ENCODE peak calls at places on chromosome 10, in four cellular contexts. Q is IMR-90, Y is H9, U is H1. C is an unnamed sample.

GRCh38 chr10:49463605-49464004 is 67.7 kb upstream of the DRGX start:
- DNase-seq in Y (no peak), U (no peak), Q (no peak), C (no peak)

GRCh38 chr10:112552593-112553110 is 105.6 kb downstream of the VTI1A start:
- DNase-seq in Q (no peak), Y (no peak), U (no peak), C (no peak)

GRCh38 chr10:12455774-12456173 is 106.4 kb downstream of the CAMK1D start:
- DNase-seq in U (no peak), Q (no peak), Y (no peak), C (no peak)

GRCh38 chr10:133158756-133159610 is 1.0 kb upstream of the KNDC1 start:
- DNase-seq in U (no peak), Q (no peak), Y (peak), C (peak)

GRCh38 chr10:4338768-4339167 is 487.2 kb upstream of the AKR1E2 start:
- DNase-seq in Y (no peak), U (no peak), Q (no peak), C (no peak)

GRCh38 chr10:20598590-20598989 is 298.5 kb downstream of the NEBL start:
- DNase-seq in Q (peak), U (peak), Y (peak), C (peak)

GRCh38 chr10:11017575-11018425 is at the start of gene CELF2:
- DNase-seq in U (peak), Q (no peak), Y (peak), C (peak)

GRCh38 chr10:37479469-37479868 is 354.1 kb downstream of the ANKRD30A start:
- DNase-seq in U (no peak), Q (no peak), Y (no peak), C (no peak)

GRCh38 chr10:112593023-112593422 is 146.0 kb downstream of the VTI1A start:
- DNase-seq in Y (no peak), U (no peak), Q (no peak), C (no peak)

GRCh38 chr10:80165173-80165572 is 32.6 kb downstream of the PLAC9 start:
- DNase-seq in U (no peak), Y (no peak), Q (peak), C (no peak)

GRCh38 chr10:70932415-70933196 is 44.2 kb upstream of the PCBD1 start:
- DNase-seq in Q (no peak), Y (no peak), U (no peak), C (no peak)

GRCh38 chr10:85557077-85557476 is 809.5 kb downstream of the GRID1 start:
- DNase-seq in Y (no peak), Q (no peak), U (no peak), C (no peak)

GRCh38 chr10:8951440-8952089 is 897.1 kb downstream of the GATA3 start:
- DNase-seq in Q (no peak), Y (no peak), U (no peak), C (no peak)

GRCh38 chr10:18368681-18369080 is 228.5 kb downstream of the CACNB2 start:
- DNase-seq in U (no peak), Y (no peak), Q (peak), C (no peak)

GRCh38 chr10:115981056-115981455 is 291.9 kb downstream of the GFRA1 start:
- DNase-seq in Q (no peak), Y (no peak), U (no peak), C (no peak)

GRCh38 chr10:32149257-32149955 is 93.2 kb upstream of the KIF5B start:
- DNase-seq in U (no peak), Q (peak), Y (no peak), C (peak)

GRCh38 chr10:89535185-89536012 is at the start of gene SLC16A12:
- DNase-seq in Q (no peak), Y (peak), U (peak), C (peak)

GRCh38 chr10:132519382-132520146 is 18.0 kb upstream of the INPP5A start:
- DNase-seq in Y (no peak), U (no peak), Q (no peak), C (peak)

GRCh38 chr10:11164806-11165590 is 147.3 kb downstream of the CELF2 start:
- DNase-seq in Y (peak), Q (peak), U (no peak), C (peak)

GRCh38 chr10:20466731-20467130 is 430.4 kb downstream of the NEBL start:
- DNase-seq in U (no peak), Q (peak), Y (no peak), C (peak)

GRCh38 chr10:10589540-10589939 is 428.1 kb upstream of the CELF2 start:
- DNase-seq in U (no peak), Q (peak), Y (no peak), C (peak)

GRCh38 chr10:35216303-35216905 is 89.8 kb downstream of the CREM start:
- DNase-seq in U (no peak), Q (peak), Y (no peak), C (no peak)

GRCh38 chr10:14476641-14477407 is 146.1 kb upstream of the FRMD4A start:
- DNase-seq in Y (no peak), U (no peak), Q (peak), C (peak)

GRCh38 chr10:12391191-12391590 is 41.8 kb downstream of the CAMK1D start:
- DNase-seq in U (no peak), Y (no peak), Q (no peak), C (no peak)

GRCh38 chr10:59905735-59906416 is 480 bp downstream of the CCDC6 start:
- DNase-seq in U (no peak), Q (no peak), Y (no peak), C (no peak)

GRCh38 chr10:68212721-68213352 is 19.1 kb downstream of the ATOH7 start:
- DNase-seq in Q (peak), U (no peak), Y (no peak), C (peak)

GRCh38 chr10:68231106-68231901 is 609 bp downstream of the ATOH7 start:
- DNase-seq in Y (peak), Q (peak), U (peak), C (peak)

DNA sequence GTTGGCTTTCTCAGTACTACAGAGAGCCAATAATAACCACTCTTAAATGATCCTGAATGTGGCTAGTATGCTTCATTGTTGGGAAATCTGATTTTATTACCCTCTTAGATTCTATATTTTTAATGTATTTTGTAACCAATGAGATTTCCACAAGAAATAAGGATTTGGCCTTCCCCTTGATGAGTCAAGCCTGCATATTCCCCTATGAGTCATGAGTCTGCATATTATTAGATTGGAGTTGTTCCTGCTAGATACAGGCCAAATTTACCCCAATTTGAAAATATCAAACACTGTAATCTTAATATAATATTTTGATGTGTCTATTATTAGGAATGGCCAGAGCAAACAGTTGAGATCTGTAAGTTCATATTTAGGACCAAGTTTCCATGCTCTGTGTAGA is 793.3 kb downstream of the NRG3 start:
- DNase-seq in U (no peak), Y (no peak), Q (no peak), C (no peak)
- H3K27ac ChIP-seq in U (no peak), Y (no peak), Q (no peak), C (no peak)

GRCh38 chr10:87105725-87106124 is 10.7 kb downstream of the SHLD2 start:
- DNase-seq in Y (no peak), U (no peak), Q (no peak), C (no peak)
- H4K5ac ChIP-seq in Y (no peak), U (no peak), Q (no peak), C (no peak)

DNA sequence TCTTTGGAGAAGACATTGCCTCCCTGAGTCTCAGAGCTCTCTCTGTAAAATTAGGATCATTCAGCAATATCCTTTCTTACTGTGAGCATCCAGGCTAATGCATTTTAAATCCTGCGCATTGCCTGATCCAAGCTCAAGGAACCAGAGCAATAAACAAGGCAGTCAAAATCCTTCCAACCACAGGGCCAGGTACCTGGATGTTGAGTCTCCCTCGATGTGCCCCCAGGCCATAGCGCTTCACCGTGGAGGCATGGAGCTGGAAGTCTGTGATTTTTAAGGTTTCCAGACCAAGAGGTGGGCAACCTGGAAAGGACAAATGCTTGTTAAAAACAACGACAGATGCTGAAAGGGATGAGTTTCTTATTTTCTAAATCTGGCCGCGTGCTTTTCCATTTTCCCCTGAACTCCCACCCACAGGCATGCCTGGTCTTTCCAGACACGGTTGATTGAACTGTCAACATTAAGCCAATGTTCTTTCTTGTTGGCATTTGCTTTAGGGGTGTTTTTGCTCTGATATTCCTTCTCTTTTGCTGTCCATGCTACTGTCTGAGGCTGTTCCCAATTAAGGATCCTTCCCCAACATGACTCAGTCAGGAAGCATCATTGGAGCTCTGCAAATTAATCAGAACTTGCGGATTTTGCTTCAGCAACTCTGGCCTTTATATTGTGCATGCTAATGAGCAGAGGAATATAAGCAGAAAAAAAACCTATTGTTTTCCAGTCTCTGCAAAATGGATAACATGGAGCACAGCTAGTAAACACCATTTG is 29.0 kb downstream of the CPXM2 start:
- DNase-seq in U (no peak), Y (no peak), Q (no peak), C (no peak)
- H3K27ac ChIP-seq in U (no peak), Y (no peak), Q (no peak), C (no peak)

DNA sequence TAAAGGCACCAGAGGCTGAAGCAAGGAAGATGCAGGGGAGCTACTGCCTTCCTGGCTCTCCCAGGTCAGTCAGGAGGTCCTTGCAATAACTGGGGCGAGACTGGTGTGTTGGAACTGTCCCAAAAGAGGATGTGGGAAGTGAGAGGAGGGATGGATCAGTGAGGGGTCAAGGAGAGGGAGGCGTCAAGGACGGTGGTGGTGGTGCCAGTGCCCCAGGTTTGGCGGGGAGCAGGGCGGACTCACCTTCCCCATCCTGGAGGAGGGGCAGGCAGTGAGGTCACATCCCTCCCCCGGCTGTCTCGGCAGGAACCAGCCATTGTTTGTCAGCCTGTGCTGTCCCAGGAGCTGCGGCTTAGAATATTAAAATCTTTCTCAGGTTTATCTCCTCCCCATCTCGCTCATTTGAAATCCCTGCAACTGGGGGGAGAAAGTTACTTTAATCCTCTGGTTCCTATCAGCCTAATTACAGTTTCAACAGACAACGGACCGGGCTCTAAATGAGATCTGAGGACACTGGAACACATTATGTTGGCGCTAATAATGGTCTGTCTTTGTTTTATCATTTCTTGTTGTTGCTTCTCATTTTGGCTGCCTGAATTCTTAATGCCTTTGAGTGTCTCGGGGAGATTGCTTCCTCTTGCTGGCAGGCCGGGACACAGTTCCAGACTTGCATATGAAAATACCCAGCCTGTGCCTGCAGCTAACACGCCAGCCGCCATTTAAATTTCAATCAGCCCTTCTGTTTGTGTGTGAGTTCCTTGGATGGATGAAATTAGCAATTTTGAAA is 387.5 kb downstream of the RPS24 start:
- DNase-seq in Q (no peak), Y (peak), U (no peak), C (peak)
- H4K5ac ChIP-seq in Q (no peak), Y (no peak), U (no peak), C (no peak)

GRCh38 chr10:62792261-62792660 is 12.3 kb upstream of the ADO start:
- DNase-seq in Y (no peak), U (no peak), Q (no peak), C (no peak)

GRCh38 chr10:62790571-62790970 is 13.9 kb upstream of the ADO start:
- DNase-seq in Q (no peak), Y (no peak), U (no peak), C (no peak)

GRCh38 chr10:62794306-62794705 is 10.2 kb upstream of the ADO start:
- DNase-seq in Q (no peak), U (no peak), Y (no peak), C (no peak)

GRCh38 chr10:62790019-62790555 is 14.4 kb upstream of the ADO start:
- DNase-seq in U (no peak), Y (no peak), Q (no peak), C (no peak)

DNA sequence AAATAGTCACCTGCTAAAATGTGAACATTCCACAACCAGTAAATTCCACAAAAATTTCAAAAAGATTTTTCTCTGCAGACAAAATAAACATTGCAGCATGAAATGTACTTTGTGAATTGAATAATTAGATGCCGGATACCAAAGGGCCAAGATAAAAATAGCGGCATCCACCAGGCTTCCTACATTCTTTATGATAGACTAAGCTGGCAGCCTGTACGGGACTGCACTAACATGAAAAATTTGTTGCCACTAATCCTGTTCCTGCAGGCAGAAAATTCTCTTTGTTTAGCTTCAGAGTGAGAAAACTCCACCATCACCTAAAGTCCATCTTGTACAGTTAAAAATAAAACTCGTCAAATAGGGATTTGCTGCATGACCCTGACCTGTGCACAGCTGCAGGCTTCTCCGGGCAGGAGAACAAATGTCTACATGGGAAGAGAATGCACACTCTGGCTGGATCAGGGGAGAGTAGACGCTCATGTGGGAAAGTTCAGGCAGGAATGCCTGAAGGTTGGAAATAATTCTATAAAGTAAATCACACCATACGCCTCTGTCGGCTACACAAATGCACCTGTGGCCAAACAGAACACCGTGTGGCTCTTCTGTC is 15.6 kb upstream of the ADO start:
- DNase-seq in Q (peak), U (no peak), Y (no peak), C (no peak)
- H3K27ac ChIP-seq in Q (no peak), U (no peak), Y (no peak), C (no peak)

GRCh38 chr10:7168414-7168813 is 242.4 kb downstream of the SFMBT2 start:
- DNase-seq in U (no peak), Q (no peak), Y (no peak), C (no peak)

GRCh38 chr10:7170626-7171322 is 240.1 kb downstream of the SFMBT2 start:
- DNase-seq in Y (no peak), Q (no peak), U (no peak), C (no peak)

GRCh38 chr10:7171825-7172224 is 239.0 kb downstream of the SFMBT2 start:
- DNase-seq in Y (no peak), Q (no peak), U (no peak), C (no peak)
- H4K5ac ChIP-seq in Y (no peak), Q (no peak), U (no peak), C (no peak)

GRCh38 chr10:110457851-110458582 is 39.7 kb upstream of the DUSP5 start:
- DNase-seq in U (no peak), Y (no peak), Q (no peak), C (no peak)
- H3K27ac ChIP-seq in U (no peak), Y (no peak), Q (no peak), C (no peak)

GRCh38 chr10:104483582-104483981 is 129.9 kb downstream of the CFAP58 start:
- DNase-seq in U (no peak), Y (no peak), Q (no peak), C (no peak)
- H4K5ac ChIP-seq in U (no peak), Y (no peak), Q (no peak), C (no peak)

GRCh38 chr10:34121974-34122282 is 693.2 kb downstream of the PARD3 start:
- DNase-seq in Q (peak), Y (no peak), U (no peak), C (no peak)

GRCh38 chr10:34127676-34128075 is 687.4 kb downstream of the PARD3 start:
- DNase-seq in U (no peak), Y (no peak), Q (no peak), C (no peak)

GRCh38 chr10:34125702-34126101 is 689.4 kb downstream of the PARD3 start:
- DNase-seq in Q (no peak), U (no peak), Y (no peak), C (no peak)

GRCh38 chr10:34121125-34121973 is 693.7 kb downstream of the PARD3 start:
- DNase-seq in U (no peak), Y (no peak), Q (no peak), C (no peak)

GRCh38 chr10:34124522-34125035 is 690.5 kb downstream of the PARD3 start:
- DNase-seq in Y (no peak), Q (peak), U (no peak), C (peak)
- H3K27ac ChIP-seq in Y (no peak), Q (no peak), U (no peak), C (no peak)

GRCh38 chr10:121436281-121436629 is 162.0 kb downstream of the FGFR2 start:
- DNase-seq in Y (no peak), Q (no peak), U (no peak), C (no peak)

GRCh38 chr10:121438320-121438719 is 159.9 kb downstream of the FGFR2 start:
- DNase-seq in Q (no peak), Y (no peak), U (no peak), C (no peak)

GRCh38 chr10:121440461-121440860 is 157.8 kb downstream of the FGFR2 start:
- DNase-seq in Q (no peak), Y (no peak), U (no peak), C (no peak)

GRCh38 chr10:121436630-121437311 is 161.5 kb downstream of the FGFR2 start:
- DNase-seq in U (no peak), Y (no peak), Q (no peak), C (peak)

GRCh38 chr10:121437596-121437995 is 160.6 kb downstream of the FGFR2 start:
- DNase-seq in Y (no peak), U (no peak), Q (no peak), C (peak)
- H4K5ac ChIP-seq in Y (no peak), U (no peak), Q (no peak), C (no peak)

C was measured in mesendoderm.